ENCODE peak calls at places on chromosomes 5 and 9, in four cellular contexts. V, M, Q and U are unnamed samples.

GRCh38 chr5:88826959-88827585 is 55.9 kb downstream of the MEF2C start:
- DNase-seq in V (no peak), M (no peak), Q (peak), U (no peak)

GRCh38 chr5:177371705-177372533 is 12.3 kb upstream of the SLC34A1 start:
- DNase-seq in V (no peak), M (no peak), Q (no peak), U (no peak)

GRCh38 chr9:128304151-128304970 is 17.9 kb downstream of the TRUB2 start:
- DNase-seq in V (no peak), M (no peak), Q (no peak), U (no peak)

GRCh38 chr5:40477856-40478546 is 201.7 kb upstream of the PTGER4 start:
- DNase-seq in V (no peak), M (no peak), Q (no peak), U (no peak)

GRCh38 chr9:113807173-113808061 is 68.7 kb upstream of the ZNF618 start:
- DNase-seq in V (peak), M (no peak), Q (peak), U (peak)

GRCh38 chr9:123322771-123323481 is 33.1 kb upstream of the CRB2 start:
- DNase-seq in V (peak), M (no peak), Q (no peak), U (peak)

GRCh38 chr5:107705390-107706014 is 34.8 kb upstream of the EFNA5 start:
- DNase-seq in V (no peak), M (no peak), Q (no peak), U (no peak)

GRCh38 chr9:110543631-110544051 is 35.9 kb downstream of the SVEP1 start:
- DNase-seq in V (peak), M (no peak), Q (no peak), U (peak)

GRCh38 chr5:159782197-159782994 is 133.9 kb upstream of the ADRA1B start:
- DNase-seq in V (no peak), M (no peak), Q (no peak), U (no peak)

GRCh38 chr5:66467564-66467963 is 128.6 kb upstream of the MAST4 start:
- DNase-seq in V (no peak), M (no peak), Q (no peak), U (no peak)

GRCh38 chr9:124415852-124416484 is 726 bp upstream of the PSMB7 start:
- DNase-seq in V (no peak), M (no peak), Q (no peak), U (no peak)
- TF ChIP-seq CTCF in V (no peak), M (no peak), Q (no peak), U (no peak)

DNA sequence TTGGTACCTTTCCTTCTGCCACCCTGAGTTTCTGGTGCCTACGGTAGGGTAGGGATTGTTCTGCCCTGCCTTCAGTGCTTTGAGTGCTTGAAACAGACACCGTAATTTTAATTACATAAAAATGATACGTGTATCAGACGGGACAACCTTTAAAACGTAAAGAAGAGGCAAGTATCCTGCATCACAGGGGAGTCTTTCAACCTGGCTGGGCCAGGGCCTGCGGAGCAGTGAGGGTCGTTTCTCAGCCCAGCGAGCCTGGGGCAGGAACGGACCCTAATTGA is 480 bp upstream of the DAB2IP start:
- DNase-seq in V (peak), M (no peak), Q (no peak), U (no peak)
- H3K4me3 ChIP-seq in V (peak), M (peak), Q (peak), U (peak)

GRCh38 chr5:150288361-150288760 is 1.2 kb downstream of the CAMK2A start:
- DNase-seq in V (no peak), M (no peak), Q (no peak), U (no peak)

GRCh38 chr5:150285114-150285513 is 4.5 kb downstream of the CAMK2A start:
- DNase-seq in V (no peak), M (no peak), Q (no peak), U (no peak)

GRCh38 chr5:150283904-150284303 is 5.7 kb downstream of the CAMK2A start:
- DNase-seq in V (no peak), M (no peak), Q (no peak), U (no peak)

GRCh38 chr5:150284311-150284710 is 5.3 kb downstream of the CAMK2A start:
- DNase-seq in V (no peak), M (no peak), Q (no peak), U (no peak)

DNA sequence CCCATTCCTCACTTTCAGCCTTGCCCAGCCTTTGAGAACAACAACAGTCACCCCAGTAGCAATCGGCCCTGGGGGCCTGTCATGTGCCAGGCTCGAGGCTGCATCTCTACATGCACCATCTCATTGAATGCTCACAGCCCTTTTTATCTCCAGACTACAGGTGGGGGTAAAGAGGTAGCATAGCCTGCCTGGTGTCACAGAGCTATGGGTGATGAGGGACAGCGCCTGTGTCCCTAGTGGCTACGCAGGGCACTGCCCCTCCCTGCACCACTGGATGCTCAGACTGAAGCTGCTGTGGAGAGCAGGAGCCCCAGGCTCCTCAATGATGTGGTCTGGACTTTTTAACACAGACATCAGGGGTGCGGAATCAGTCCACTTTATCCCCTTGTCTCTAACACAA is 2.8 kb downstream of the CAMK2A start:
- DNase-seq in V (no peak), M (no peak), Q (no peak), U (no peak)
- TF ChIP-seq CTCF in V (peak), M (no peak), Q (peak), U (no peak)

GRCh38 chr5:98775246-98775961 is 1.9 kb downstream of the RGMB start:
- DNase-seq in V (no peak), M (no peak), Q (no peak), U (no peak)

GRCh38 chr5:98772415-98773213 is 849 bp upstream of the RGMB start:
- DNase-seq in V (peak), M (no peak), Q (peak), U (peak)

GRCh38 chr5:98774192-98775046 is 956 bp downstream of the RGMB start:
- DNase-seq in V (peak), M (no peak), Q (peak), U (peak)

GRCh38 chr5:98773214-98773463 is 324 bp upstream of the RGMB start:
- DNase-seq in V (no peak), M (no peak), Q (no peak), U (no peak)

GRCh38 chr5:98773464-98774191 is at the start of gene RGMB:
- DNase-seq in V (peak), M (peak), Q (peak), U (peak)
- H3K4me3 ChIP-seq in V (peak), M (peak), Q (peak), U (peak)

GRCh38 chr5:123122273-123122672 is 33.2 kb downstream of the PRDM6 start:
- DNase-seq in V (no peak), M (no peak), Q (no peak), U (no peak)

GRCh38 chr5:123116757-123117156 is 27.7 kb downstream of the PRDM6 start:
- DNase-seq in V (no peak), M (no peak), Q (no peak), U (no peak)

GRCh38 chr5:123119334-123119986 is 30.4 kb downstream of the PRDM6 start:
- DNase-seq in V (no peak), M (no peak), Q (no peak), U (no peak)

GRCh38 chr5:123117989-123118388 is 28.9 kb downstream of the PRDM6 start:
- DNase-seq in V (no peak), M (no peak), Q (no peak), U (no peak)

GRCh38 chr5:123120197-123120596 is 31.2 kb downstream of the PRDM6 start:
- DNase-seq in V (peak), M (no peak), Q (no peak), U (no peak)
- TF ChIP-seq CTCF in V (peak), M (no peak), Q (no peak), U (no peak)

GRCh38 chr5:139710370-139711066 is 62.4 kb downstream of the CXXC5 start:
- DNase-seq in V (peak), M (no peak), Q (peak), U (peak)
- H3K4me3 ChIP-seq in V (peak), M (peak), Q (peak), U (no peak)

DNA sequence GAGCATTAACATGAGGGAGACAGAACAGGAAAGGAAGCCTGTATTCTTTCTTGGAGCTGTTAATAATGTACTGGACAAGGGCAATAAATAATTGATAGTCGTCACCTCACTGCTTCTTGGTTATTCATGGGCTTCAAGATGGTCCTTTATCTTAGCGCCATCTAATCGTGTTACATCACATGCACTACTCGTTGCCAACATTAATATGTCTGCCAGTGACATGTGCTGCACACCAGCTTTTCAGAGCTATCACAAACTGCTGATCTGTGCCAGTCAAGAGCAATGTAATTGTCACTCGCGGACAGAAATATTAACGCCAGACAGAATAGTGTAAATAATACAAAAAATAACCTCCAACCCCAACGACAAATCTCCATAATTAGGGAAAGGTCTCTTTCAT is 267.0 kb downstream of the SPATA31D1 start:
- DNase-seq in V (no peak), M (no peak), Q (no peak), U (no peak)
- TF ChIP-seq CTCF in V (no peak), M (no peak), Q (no peak), U (no peak)

DNA sequence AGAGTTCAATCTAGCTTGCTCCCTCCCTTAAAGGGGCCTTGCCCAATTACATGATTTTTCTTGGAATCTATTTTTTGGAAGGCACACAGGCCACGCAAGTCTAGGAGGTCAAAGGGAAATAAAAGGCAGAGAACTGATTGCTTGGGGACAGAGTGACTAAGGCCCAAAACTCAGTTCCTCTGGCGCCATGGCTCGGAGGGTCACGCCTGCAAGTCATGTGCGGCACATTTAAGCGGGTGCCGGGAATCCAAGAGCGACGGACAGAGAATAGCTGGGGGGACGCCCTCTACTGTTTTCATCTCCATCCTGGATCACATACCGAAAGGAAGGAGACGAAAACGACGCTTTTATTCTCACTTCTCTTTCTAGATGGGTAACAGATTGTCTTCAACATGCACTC is 78.6 kb downstream of the FREM1 start:
- DNase-seq in V (no peak), M (no peak), Q (no peak), U (no peak)
- H3K4me3 ChIP-seq in V (no peak), M (no peak), Q (no peak), U (no peak)

DNA sequence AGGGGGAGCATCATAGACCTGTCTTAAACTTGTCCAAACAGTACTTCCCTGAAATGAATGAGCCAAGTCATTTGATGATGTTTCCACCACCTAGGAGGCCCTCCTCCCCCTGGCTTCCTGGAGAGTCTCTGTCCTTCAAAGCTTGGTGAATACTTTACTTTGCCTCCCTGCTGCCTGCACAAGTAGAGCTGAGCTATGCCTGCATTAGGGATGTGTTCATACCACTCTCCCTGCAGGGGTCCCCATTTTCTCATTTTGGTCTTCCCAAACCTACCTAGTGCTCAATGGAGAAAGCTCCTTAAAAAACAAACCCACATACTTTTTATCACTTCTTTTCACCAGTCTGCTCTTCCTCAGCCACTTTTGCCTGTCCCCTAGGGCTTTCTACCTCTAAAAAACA is 7.7 kb downstream of the CCNI2 start:
- DNase-seq in V (peak), M (no peak), Q (no peak), U (no peak)
- TF ChIP-seq CTCF in V (peak), M (peak), Q (no peak), U (no peak)

GRCh38 chr9:133995012-133995896 is 3.1 kb upstream of the VAV2 start:
- DNase-seq in V (peak), M (no peak), Q (no peak), U (no peak)

GRCh38 chr9:133991964-133992779 is at the start of gene VAV2:
- DNase-seq in V (peak), M (no peak), Q (peak), U (peak)

GRCh38 chr9:133992780-133993634 is 883 bp upstream of the VAV2 start:
- DNase-seq in V (peak), M (peak), Q (peak), U (peak)

GRCh38 chr9:133994359-133995011 is 2.4 kb upstream of the VAV2 start:
- DNase-seq in V (peak), M (peak), Q (peak), U (peak)

GRCh38 chr9:133993635-133994253 is 1.6 kb upstream of the VAV2 start:
- DNase-seq in V (no peak), M (no peak), Q (no peak), U (no peak)
- H3K4me3 ChIP-seq in V (peak), M (peak), Q (no peak), U (no peak)